ENCODE peak calls at places on chromosomes 6 and 20, in six cellular contexts. Y is tibial nerve, Z is stomach, S is ascending aorta, C is DND-41, E is brain microvascular endothelial cell. B is an unnamed sample.

GRCh38 chr6:84467296-84467695 is 239.9 kb upstream of the CEP162 start:
- DNase-seq in Y (no peak), Z (no peak), S (no peak), C (no peak), E (no peak), B (no peak)

GRCh38 chr6:54002118-54002517 is 109.1 kb upstream of the MLIP start:
- DNase-seq in Y (no peak), Z (no peak), S (no peak), C (no peak), E (peak; percentile 12), B (no peak)

GRCh38 chr6:44558315-44559227 is 171.1 kb downstream of the CDC5L start:
- DNase-seq in Y (no peak), Z (no peak), S (no peak), C (no peak), E (no peak), B (no peak)

GRCh38 chr20:9211016-9211760 is 142.3 kb downstream of the PLCB4 start:
- DNase-seq in Y (no peak), Z (no peak), S (no peak), C (no peak), E (no peak), B (no peak)

GRCh38 chr6:160036790-160037206 is 67.9 kb downstream of the IGF2R start:
- DNase-seq in Y (peak; percentile 41), Z (no peak), S (no peak), C (no peak), E (peak; percentile 74), B (peak; percentile 69)

GRCh38 chr6:151576658-151577057 is 82.8 kb downstream of the CCDC170 start:
- DNase-seq in Y (no peak), Z (no peak), S (no peak), C (no peak), E (no peak), B (no peak)

GRCh38 chr6:29813809-29814208 is 13.8 kb upstream of the HLA-G start:
- DNase-seq in Y (no peak), Z (no peak), S (no peak), C (no peak), E (no peak), B (no peak)

GRCh38 chr6:53703047-53703446 is 37.5 kb upstream of the KLHL31 start:
- DNase-seq in Y (no peak), Z (no peak), S (no peak), C (no peak), E (no peak), B (peak; percentile 27)

GRCh38 chr6:56891754-56892153 is 63.2 kb upstream of the BEND6 start:
- DNase-seq in Y (no peak), Z (no peak), S (no peak), C (no peak), E (no peak), B (no peak)

GRCh38 chr6:139597781-139598368 is 223.4 kb upstream of the CITED2 start:
- DNase-seq in Y (peak; percentile 54), Z (peak; percentile 80), S (peak; percentile 53), C (no peak), E (peak; percentile 93), B (peak; percentile 16)

GRCh38 chr6:79604583-79605037 is 26.5 kb upstream of the SH3BGRL2 start:
- DNase-seq in Y (no peak), Z (no peak), S (no peak), C (no peak), E (peak; percentile 64), B (no peak)

GRCh38 chr6:79608334-79609224 is 22.6 kb upstream of the SH3BGRL2 start:
- DNase-seq in Y (no peak), Z (peak; percentile 41), S (no peak), C (no peak), E (no peak), B (no peak)

GRCh38 chr6:79607000-79607399 is 24.1 kb upstream of the SH3BGRL2 start:
- DNase-seq in Y (no peak), Z (no peak), S (no peak), C (no peak), E (no peak), B (no peak)

GRCh38 chr6:79605061-79605460 is 26.1 kb upstream of the SH3BGRL2 start:
- DNase-seq in Y (no peak), Z (no peak), S (no peak), C (peak; percentile 16), E (peak; percentile 25), B (no peak)

DNA sequence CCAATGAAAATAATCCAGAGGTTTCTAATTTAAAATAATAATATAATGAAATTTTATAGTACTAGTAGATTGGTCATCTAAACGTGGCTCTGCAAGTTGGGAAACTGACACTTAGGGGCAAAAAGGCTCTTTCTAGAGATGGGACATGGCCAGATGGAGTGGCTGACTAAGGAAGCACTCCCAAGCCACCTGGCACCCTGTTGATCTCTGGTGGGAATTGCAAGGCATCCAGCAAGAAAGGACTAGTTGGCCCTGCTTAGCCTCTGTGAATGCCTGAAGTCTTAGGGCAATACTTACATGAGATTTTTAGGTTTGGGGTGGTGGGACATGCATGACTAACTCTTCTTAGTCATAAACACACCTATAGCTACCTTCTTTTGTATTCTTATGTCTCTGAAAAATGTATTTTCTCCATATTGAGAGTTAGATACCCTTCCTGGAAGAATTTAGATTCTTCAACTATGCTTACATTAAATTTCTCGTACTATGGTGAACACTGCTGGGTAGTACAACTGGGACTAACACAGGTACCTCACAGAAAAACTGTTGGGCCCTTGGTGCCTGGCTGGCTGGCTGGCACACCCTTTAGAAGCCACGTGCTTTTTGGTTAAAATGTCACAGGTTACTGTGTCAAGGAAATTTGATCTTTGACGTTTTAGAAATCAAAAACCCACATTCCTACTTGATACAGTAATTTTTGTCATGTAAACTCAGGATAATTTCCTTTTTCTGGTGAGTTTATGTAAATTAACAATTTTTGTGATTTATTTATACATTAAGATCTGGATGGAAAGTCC is 25.0 kb upstream of the SH3BGRL2 start:
- DNase-seq in Y (no peak), Z (no peak), S (no peak), C (no peak), E (no peak), B (no peak)
- TF ChIP-seq CTCF in Y (no peak), Z (no peak), S (no peak), C (no peak), E (no peak), B (no peak)

GRCh38 chr20:51187318-51187717 is 164.4 kb upstream of the KCNG1 start:
- DNase-seq in Y (no peak), Z (no peak), S (no peak), C (no peak), E (no peak), B (no peak)

GRCh38 chr20:51193066-51193772 is 170.3 kb upstream of the KCNG1 start:
- DNase-seq in Y (no peak), Z (no peak), S (no peak), C (no peak), E (peak; percentile 53), B (no peak)

GRCh38 chr20:51188941-51189340 is 166.0 kb upstream of the KCNG1 start:
- DNase-seq in Y (no peak), Z (no peak), S (no peak), C (no peak), E (no peak), B (no peak)

GRCh38 chr20:51189814-51190782 is 167.2 kb upstream of the KCNG1 start:
- DNase-seq in Y (no peak), Z (no peak), S (no peak), C (no peak), E (no peak), B (no peak)

GRCh38 chr20:51190783-51191180 is 167.9 kb upstream of the KCNG1 start:
- DNase-seq in Y (no peak), Z (no peak), S (no peak), C (no peak), E (peak; percentile 45), B (no peak)
- H3K4me3 ChIP-seq in Y (no peak overlapping the region), Z (no peak overlapping the region), S (no peak overlapping the region), C (no peak overlapping the region), E (no peak overlapping the region), B (no peak overlapping the region)

GRCh38 chr6:132812255-132812732 is 2.1 kb upstream of the RPS12 start:
- DNase-seq in Y (no peak), Z (no peak), S (no peak), C (no peak), E (peak; percentile 32), B (no peak)
- H3K27ac ChIP-seq in Y (peak overlapping the region; percentile 90), Z (peak overlapping the region; percentile 87), S (peak overlapping the region; percentile 56), C (peak overlapping the region; percentile 99), E (peak overlapping the region; percentile 67), B (peak overlapping the region; percentile 96)

DNA sequence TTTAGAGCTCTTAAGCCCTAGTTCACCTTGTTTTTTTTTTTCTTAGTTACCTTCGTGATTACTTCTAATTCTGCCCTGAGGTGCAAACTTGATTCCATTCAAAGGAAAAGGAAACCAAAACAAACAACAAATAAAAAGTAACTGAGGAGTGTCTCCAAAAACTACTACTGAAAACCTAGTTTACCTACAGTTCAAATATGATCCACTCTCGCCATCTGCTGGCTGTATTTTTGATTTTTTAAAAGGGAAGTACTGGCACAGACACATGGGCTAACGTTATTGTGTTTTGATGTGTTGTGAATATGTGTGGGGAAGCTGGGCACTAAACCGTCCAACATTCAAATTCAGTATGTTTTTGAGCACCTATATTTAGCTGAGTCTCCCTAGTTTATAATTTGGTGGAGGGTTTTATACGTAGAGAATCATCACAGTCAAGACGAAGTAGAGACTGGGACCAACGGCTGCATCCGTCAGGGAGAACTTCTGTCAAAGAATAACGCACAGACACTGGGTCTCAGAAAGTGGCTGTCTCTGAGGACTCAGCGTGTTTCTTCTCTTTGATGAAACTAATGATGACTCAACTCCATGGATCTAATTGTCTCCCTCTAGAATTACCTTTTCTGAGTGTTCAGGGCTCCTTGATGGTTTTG is 373.5 kb upstream of the BTBD3 start:
- DNase-seq in Y (peak; percentile 88), Z (no peak), S (no peak), C (peak; percentile 29), E (peak; percentile 76), B (no peak)
- TF ChIP-seq CTCF in Y (peak; percentile 50), Z (no peak), S (peak; percentile 43), C (peak; percentile 71), E (peak; percentile 47), B (peak; percentile 37)

B was measured in gastrocnemius medialis.